ENCODE peak calls at places on chromosomes 12 and 14, in five cellular contexts. J is CD8-positive, alpha-beta T cell; X is stomach; T is fibroblast of villous mesenchyme; O is body of pancreas. U is an unnamed sample.

GRCh38 chr12:22333186-22333745 is 1.2 kb downstream of the ST8SIA1 start:
- DNase-seq in J (no peak), X (no peak), T (peak; percentile 30), O (no peak), U (peak; percentile 28)

GRCh38 chr14:99230271-99231141 is 41.5 kb downstream of the BCL11B start:
- DNase-seq in J (peak; percentile 93), X (no peak), T (no peak), O (no peak), U (no peak)

GRCh38 chr12:9634177-9634803 is 26.6 kb upstream of the KLRB1 start:
- DNase-seq in J (peak; percentile 76), X (peak; percentile 69), T (peak; percentile 65), O (peak; percentile 53), U (peak; percentile 63)

GRCh38 chr12:107564946-107565345 is 120.7 kb upstream of the PWP1 start:
- DNase-seq in J (no peak), X (no peak), T (no peak), O (no peak), U (no peak)

GRCh38 chr12:128969480-128970055 is 116.3 kb downstream of the GLT1D1 start:
- DNase-seq in J (no peak), X (peak; percentile 34), T (no peak), O (peak; percentile 49), U (no peak)

GRCh38 chr14:61553730-61554641 is 141.3 kb upstream of the HIF1A start:
- DNase-seq in J (no peak), X (no peak), T (peak; percentile 98), O (peak; percentile 67), U (peak; percentile 98)

GRCh38 chr14:23727566-23728335 is 91.6 kb downstream of the DHRS2 start:
- DNase-seq in J (no peak), X (no peak), T (peak; percentile 40), O (no peak), U (peak; percentile 24)

GRCh38 chr12:132133952-132134652 is 10.0 kb downstream of the DDX51 start:
- DNase-seq in J (no peak), X (no peak), T (no peak), O (no peak), U (no peak)

GRCh38 chr12:6180300-6181051 is 19.7 kb upstream of the CD9 start:
- DNase-seq in J (no peak), X (peak; percentile 57), T (peak; percentile 84), O (peak; percentile 51), U (peak; percentile 75)

GRCh38 chr12:10301103-10301502 is 6.6 kb upstream of the KLRD1 start:
- DNase-seq in J (no peak), X (no peak), T (peak; percentile 85), O (no peak), U (peak; percentile 45)

GRCh38 chr12:108560752-108561719 is at the start of gene SART3:
- DNase-seq in J (peak; percentile 85), X (peak; percentile 75), T (peak; percentile 89), O (peak; percentile 74), U (peak; percentile 93)

GRCh38 chr12:132138941-132139871 is 4.9 kb downstream of the DDX51 start:
- DNase-seq in J (no peak), X (no peak), T (no peak), O (no peak), U (no peak)

GRCh38 chr12:122880668-122881067 is 15.3 kb downstream of the VPS37B start:
- DNase-seq in J (peak; percentile 43), X (no peak), T (peak; percentile 64), O (no peak), U (peak; percentile 67)
- TF ChIP-seq CTCF in J (peak; percentile 36), X (no peak), T (peak; percentile 58), O (peak; percentile 25), U (peak; percentile 65)

DNA sequence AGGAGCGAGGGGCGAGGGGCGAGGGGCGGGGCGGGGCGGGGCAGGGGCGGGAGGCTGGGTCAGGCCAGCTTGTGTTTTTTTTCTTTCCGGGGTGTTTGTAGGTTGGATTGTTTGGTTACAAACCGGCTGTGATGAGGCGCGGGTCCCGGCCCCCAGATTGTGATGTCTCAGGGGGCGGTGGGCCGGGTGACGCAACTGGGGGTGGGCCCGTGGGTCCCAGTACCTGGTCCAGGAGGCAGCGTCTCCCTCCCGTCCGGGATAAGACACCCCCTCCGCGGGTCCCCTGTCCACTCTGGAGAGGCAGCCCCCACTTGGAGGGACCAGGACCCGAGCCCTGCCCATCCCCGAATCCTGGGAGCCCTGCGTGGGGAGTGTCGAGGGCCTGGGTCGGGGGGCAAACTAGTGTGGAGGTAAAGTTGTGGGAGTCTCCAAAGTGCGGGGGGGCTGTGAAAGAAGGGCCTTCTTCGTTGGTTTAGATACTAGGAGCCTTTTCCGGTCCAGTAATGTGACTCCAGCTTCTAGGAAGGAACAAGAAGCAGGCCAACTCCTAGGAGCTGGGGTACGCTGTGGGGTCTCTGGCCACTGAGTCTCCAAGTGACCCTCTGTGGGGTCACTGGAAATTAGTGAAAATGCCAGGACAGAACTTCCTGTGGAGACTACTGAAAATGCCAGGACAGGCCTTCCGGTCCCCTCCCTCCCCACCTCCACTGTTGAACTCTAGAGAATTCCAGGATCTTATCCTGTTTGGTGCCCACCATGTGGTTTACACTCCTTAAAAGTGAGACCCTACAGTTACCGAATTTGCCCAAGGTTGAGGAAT is 578 bp upstream of the CLMN start:
- DNase-seq in J (no peak), X (no peak), T (no peak), O (no peak), U (no peak)
- H3K4me3 ChIP-seq in J (no peak overlapping the region), X (peak overlapping the region; percentile 84), T (peak overlapping the region; percentile 50), O (no peak overlapping the region), U (peak overlapping the region; percentile 40)

GRCh38 chr12:14774074-14774943 is 29.0 kb downstream of the WBP11 start:
- DNase-seq in J (peak; percentile 92), X (peak; percentile 97), T (peak; percentile 97), O (peak; percentile 98), U (peak; percentile 97)
- TF ChIP-seq CTCF in J (no peak), X (no peak), T (no peak), O (peak; percentile 21), U (no peak)

GRCh38 chr12:51907083-51907863 is at the start of gene ACVRL1:
- DNase-seq in J (no peak), X (no peak), T (no peak), O (no peak), U (no peak)

GRCh38 chr12:51907864-51908425 is 641 bp downstream of the ACVRL1 start:
- DNase-seq in J (no peak), X (no peak), T (no peak), O (no peak), U (no peak)

GRCh38 chr12:51905507-51906438 is 1.5 kb upstream of the ACVRL1 start:
- DNase-seq in J (no peak), X (peak; percentile 52), T (peak; percentile 87), O (peak; percentile 57), U (no peak)

GRCh38 chr12:51904951-51905471 is 2.3 kb upstream of the ACVRL1 start:
- DNase-seq in J (no peak), X (no peak), T (peak; percentile 81), O (no peak), U (no peak)

GRCh38 chr12:51906452-51907082 is 737 bp upstream of the ACVRL1 start:
- DNase-seq in J (no peak), X (no peak), T (no peak), O (no peak), U (no peak)
- H3K4me3 ChIP-seq in J (no peak overlapping the region), X (peak overlapping the region; percentile 47), T (peak overlapping the region; percentile 54), O (no peak overlapping the region), U (no peak overlapping the region)

DNA sequence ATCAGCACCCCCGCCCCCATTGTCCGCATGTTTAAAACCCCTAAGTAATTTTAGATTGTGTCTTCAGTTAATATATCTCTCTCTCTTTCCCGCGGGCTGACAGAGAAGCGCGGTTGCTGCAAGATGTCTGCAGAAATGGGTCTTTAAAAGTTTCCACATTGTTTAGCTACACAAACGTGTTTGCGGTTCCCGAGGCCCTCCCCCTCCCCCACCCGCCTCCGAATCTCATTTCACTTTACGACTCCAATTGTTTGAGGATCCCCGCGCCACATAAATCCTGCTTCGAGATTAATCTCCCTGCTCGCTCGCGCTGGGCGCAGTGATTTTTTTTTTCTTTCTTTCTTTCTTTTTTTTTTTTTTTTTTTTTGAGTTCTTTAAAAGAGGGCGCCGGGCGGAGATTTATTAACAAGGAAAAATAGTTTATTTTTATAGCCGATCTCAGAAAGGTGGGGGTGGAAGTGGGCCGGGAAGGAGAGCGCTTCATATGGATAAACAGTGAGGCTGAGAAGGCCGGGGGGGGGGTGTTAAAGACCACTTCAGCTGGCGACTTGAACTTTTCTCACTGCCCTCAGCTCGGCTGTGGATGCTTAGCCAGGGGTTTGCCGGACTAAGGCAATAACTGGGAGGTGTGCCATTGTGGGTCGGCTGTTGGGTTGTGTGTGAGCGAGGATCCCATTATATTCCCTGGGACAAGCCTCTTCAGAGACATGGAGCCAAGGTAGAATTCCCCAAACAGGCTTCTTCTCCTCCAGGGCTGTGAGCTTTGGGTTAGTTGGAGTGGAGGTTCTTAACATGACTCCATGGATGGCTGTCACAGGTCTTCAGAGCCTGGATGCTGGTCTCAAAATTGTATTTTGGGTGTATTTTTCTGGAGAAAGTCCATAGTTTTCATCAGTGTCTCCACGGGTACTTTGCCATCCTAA is 39.7 kb upstream of the TBX5 start:
- DNase-seq in J (no peak), X (no peak), T (no peak), O (no peak), U (no peak)
- TF ChIP-seq CTCF in J (no peak), X (no peak), T (no peak), O (no peak), U (no peak)

GRCh38 chr12:4244868-4245267 is 28.7 kb upstream of the CCND2 start:
- DNase-seq in J (no peak), X (no peak), T (no peak), O (no peak), U (no peak)

GRCh38 chr12:4243098-4243795 is 30.3 kb upstream of the CCND2 start:
- DNase-seq in J (no peak), X (no peak), T (no peak), O (no peak), U (no peak)

GRCh38 chr12:4242595-4242994 is 31.0 kb upstream of the CCND2 start:
- DNase-seq in J (no peak), X (no peak), T (no peak), O (no peak), U (no peak)

GRCh38 chr12:4246116-4246515 is 27.4 kb upstream of the CCND2 start:
- DNase-seq in J (no peak), X (no peak), T (no peak), O (no peak), U (no peak)

GRCh38 chr12:4245446-4245845 is 28.1 kb upstream of the CCND2 start:
- DNase-seq in J (no peak), X (no peak), T (no peak), O (no peak), U (no peak)
- H3K4me3 ChIP-seq in J (no peak overlapping the region), X (no peak overlapping the region), T (no peak overlapping the region), O (no peak overlapping the region), U (no peak overlapping the region)